ENCODE peak calls at places on chromosomes 16 and 17, in four cellular contexts. K is thoracic aorta, F is uterus, M is neuronal stem cell. G is an unnamed sample.

GRCh38 chr16:57264950-57265371 is 19.5 kb downstream of the PLLP start:
- DNase-seq in K (no peak), F (no peak), M (no peak), G (no peak)

GRCh38 chr17:38797091-38797490 is 2.3 kb downstream of the PIP4K2B start:
- DNase-seq in K (no peak), F (no peak), M (no peak), G (no peak)

GRCh38 chr17:78745407-78746088 is 36.5 kb downstream of the CYTH1 start:
- DNase-seq in M (peak; percentile 33), K (no peak), F (no peak), G (no peak)

GRCh38 chr17:81034168-81034777 is 678 bp upstream of the BAIAP2 start:
- DNase-seq in K (no peak), M (no peak), F (no peak), G (no peak)

GRCh38 chr16:25625620-25626019 is 66.1 kb upstream of the HS3ST4 start:
- DNase-seq in K (no peak), F (no peak), M (no peak), G (no peak)

GRCh38 chr16:70476272-70477020 is 22.1 kb downstream of the FCSK start:
- DNase-seq in K (no peak), M (no peak), F (no peak), G (no peak)

GRCh38 chr16:46832757-46833464 is 1.9 kb upstream of the C16orf87 start:
- DNase-seq in F (no peak), M (no peak), K (no peak), G (no peak)

GRCh38 chr17:80219777-80220708 is at the start of the genes SGSH and SLC26A11:
- DNase-seq in K (peak; percentile 49), F (peak; percentile 77), M (peak; percentile 85), G (peak; percentile 82)

GRCh38 chr16:3363793-3364192 is 8.1 kb downstream of the OR2C1 start:
- DNase-seq in K (no peak), F (no peak), M (no peak), G (no peak)

GRCh38 chr17:57484081-57484666 is 227.9 kb downstream of the MSI2 start:
- DNase-seq in M (no peak), K (no peak), F (no peak), G (no peak)

GRCh38 chr17:80743181-80743771 is 198.6 kb downstream of the RPTOR start:
- DNase-seq in F (no peak), K (no peak), M (no peak), G (no peak)

GRCh38 chr16:84003001-84003400 is 35.0 kb downstream of the NECAB2 start:
- DNase-seq in F (no peak), K (no peak), M (no peak), G (no peak)

GRCh38 chr17:70070297-70071027 is 4.6 kb upstream of the KCNJ16 start:
- DNase-seq in F (no peak), M (no peak), K (no peak), G (no peak)

GRCh38 chr17:661509-661908 is 53.1 kb downstream of the VPS53 start:
- DNase-seq in F (no peak), M (no peak), K (no peak), G (no peak)

DNA sequence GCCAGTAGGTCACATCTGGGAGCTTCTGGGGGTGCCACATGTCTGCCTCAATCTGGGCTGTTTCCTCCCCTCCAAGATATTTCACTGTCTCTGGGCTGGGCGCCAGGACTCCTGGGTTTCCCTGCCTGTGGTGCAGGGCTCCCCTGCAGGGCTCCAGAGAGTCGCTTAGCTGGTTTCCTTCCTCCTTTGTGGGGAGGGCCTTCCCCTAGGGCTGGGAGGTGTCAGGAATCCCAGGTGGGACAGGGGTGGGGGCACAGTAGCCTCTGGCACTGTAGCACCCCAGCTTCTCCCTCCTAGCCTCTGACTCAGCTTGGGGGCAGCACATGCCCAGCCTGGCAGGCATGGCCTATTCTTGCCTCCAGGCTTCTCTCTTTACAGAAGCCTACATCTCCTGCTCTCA is 2.6 kb downstream of the RARA start:
- DNase-seq in M (no peak), F (peak; percentile 63), K (no peak), G (no peak)
- H3K4me3 ChIP-seq in M (no peak overlapping the region), F (no peak overlapping the region), K (no peak overlapping the region), G (no peak overlapping the region)

GRCh38 chr17:7858487-7858832 is 657 bp downstream of the CYB5D1 start:
- DNase-seq in F (peak; percentile 43), K (no peak), M (peak; percentile 56), G (peak; percentile 74)

GRCh38 chr17:7856840-7857723 is at the start of gene NAA38:
- DNase-seq in M (peak; percentile 100), F (peak; percentile 96), K (peak; percentile 95), G (peak; percentile 99)

GRCh38 chr17:7857724-7858486 is at the start of gene CYB5D1:
- DNase-seq in F (peak; percentile 90), M (peak; percentile 92), K (peak; percentile 88), G (peak; percentile 95)

GRCh38 chr17:7856081-7856791 is 1.1 kb downstream of the NAA38 start:
- DNase-seq in F (peak; percentile 62), K (no peak), M (peak; percentile 56), G (no peak)

GRCh38 chr17:7859028-7859427 is 1.2 kb downstream of the CYB5D1 start:
- DNase-seq in F (no peak), M (no peak), K (no peak), G (peak; percentile 41)
- H3K4me3 ChIP-seq in F (no peak overlapping the region), M (no peak overlapping the region), K (no peak overlapping the region), G (peak overlapping the region; percentile 80)

GRCh38 chr17:6070280-6070894 is at the start of gene WSCD1:
- DNase-seq in F (no peak), K (no peak), M (no peak), G (no peak)
- H3K4me3 ChIP-seq in F (peak within 1 kb of the TSS; percentile 21), K (peak within 1 kb of the TSS; percentile 79), M (peak within 1 kb of the TSS; percentile 91), G (peak within 1 kb of the TSS; percentile 76)

GRCh38 chr17:45131294-45131615 is 1.1 kb downstream of the PLCD3 start:
- DNase-seq in M (no peak), K (no peak), F (no peak), G (no peak)
- H3K4me3 ChIP-seq in M (no peak overlapping the region), K (peak overlapping the region; percentile 96), F (peak overlapping the region; percentile 89), G (peak overlapping the region; percentile 97)